ENCODE peak calls at places on chromosomes 5 and 9, in ten cellular contexts. One of them, this sample, is unnamed.

GRCh38 chr9:119368681-119369581 is at the start of gene BRINP1:
- DNase-seq in heart left ventricle: peak; percentile 25
- DNase-seq in RWPE1: peak; percentile 19
- DNase-seq in heart right ventricle: no peak
- DNase-seq in K562: no peak
- DNase-seq in HepG2: no peak
- DNase-seq in PC-3: no peak
- DNase-seq in dorsolateral prefrontal cortex: peak; percentile 73
- DNase-seq in psoas muscle: peak; percentile 45
- DNase-seq in thyroid gland: peak; percentile 3
- DNase-seq in this sample: no peak

GRCh38 chr9:127683723-127684122 is 23.1 kb upstream of the CFAP157 start:
- DNase-seq in heart left ventricle: no peak
- DNase-seq in RWPE1: no peak
- DNase-seq in heart right ventricle: no peak
- DNase-seq in K562: no peak
- DNase-seq in HepG2: no peak
- DNase-seq in PC-3: no peak
- DNase-seq in dorsolateral prefrontal cortex: no peak
- DNase-seq in psoas muscle: no peak
- DNase-seq in thyroid gland: no peak
- DNase-seq in this sample: no peak

GRCh38 chr5:160071521-160072299 is 47.5 kb downstream of the PWWP2A start:
- DNase-seq in heart left ventricle: peak; percentile 25
- DNase-seq in RWPE1: no peak
- DNase-seq in heart right ventricle: peak; percentile 16
- DNase-seq in K562: no peak
- DNase-seq in HepG2: no peak
- DNase-seq in PC-3: no peak
- DNase-seq in dorsolateral prefrontal cortex: no peak
- DNase-seq in psoas muscle: no peak
- DNase-seq in thyroid gland: no peak
- DNase-seq in this sample: no peak

GRCh38 chr5:44246986-44247385 is 142.2 kb downstream of the FGF10 start:
- DNase-seq in heart left ventricle: no peak
- DNase-seq in RWPE1: no peak
- DNase-seq in heart right ventricle: no peak
- DNase-seq in K562: no peak
- DNase-seq in HepG2: no peak
- DNase-seq in PC-3: no peak
- DNase-seq in dorsolateral prefrontal cortex: no peak
- DNase-seq in psoas muscle: no peak
- DNase-seq in thyroid gland: no peak
- DNase-seq in this sample: no peak

GRCh38 chr5:118405650-118406061 is 582.7 kb downstream of the DTWD2 start:
- DNase-seq in heart left ventricle: no peak
- DNase-seq in RWPE1: no peak
- DNase-seq in heart right ventricle: peak; percentile 6
- DNase-seq in K562: no peak
- DNase-seq in HepG2: no peak
- DNase-seq in PC-3: no peak
- DNase-seq in dorsolateral prefrontal cortex: no peak
- DNase-seq in psoas muscle: no peak
- DNase-seq in thyroid gland: no peak
- DNase-seq in this sample: no peak

GRCh38 chr5:81234801-81235200 is 1.7 kb downstream of the CKMT2 start:
- DNase-seq in heart left ventricle: peak; percentile 53
- DNase-seq in RWPE1: no peak
- DNase-seq in heart right ventricle: peak; percentile 57
- DNase-seq in K562: no peak
- DNase-seq in HepG2: no peak
- DNase-seq in PC-3: no peak
- DNase-seq in dorsolateral prefrontal cortex: no peak
- DNase-seq in psoas muscle: peak; percentile 59
- DNase-seq in thyroid gland: no peak
- DNase-seq in this sample: no peak

GRCh38 chr9:124342946-124343485 is 72.2 kb downstream of the PSMB7 start:
- DNase-seq in heart left ventricle: peak; percentile 21
- DNase-seq in RWPE1: peak; percentile 91
- DNase-seq in heart right ventricle: peak; percentile 22
- DNase-seq in K562: no peak
- DNase-seq in HepG2: no peak
- DNase-seq in PC-3: peak; percentile 87
- DNase-seq in dorsolateral prefrontal cortex: peak; percentile 77
- DNase-seq in psoas muscle: peak; percentile 91
- DNase-seq in thyroid gland: peak; percentile 44
- DNase-seq in this sample: peak; percentile 78

GRCh38 chr5:38809388-38810359 is 36.1 kb upstream of the OSMR start:
- DNase-seq in heart left ventricle: peak; percentile 86
- DNase-seq in RWPE1: peak; percentile 87
- DNase-seq in heart right ventricle: peak; percentile 87
- DNase-seq in K562: peak; percentile 83
- DNase-seq in HepG2: peak; percentile 68
- DNase-seq in PC-3: peak; percentile 90
- DNase-seq in dorsolateral prefrontal cortex: peak; percentile 84
- DNase-seq in psoas muscle: peak; percentile 84
- DNase-seq in thyroid gland: peak; percentile 80
- DNase-seq in this sample: peak; percentile 48

GRCh38 chr9:124214116-124214515 is 43.6 kb upstream of the NEK6 start:
- DNase-seq in heart left ventricle: no peak
- DNase-seq in RWPE1: no peak
- DNase-seq in heart right ventricle: no peak
- DNase-seq in K562: no peak
- DNase-seq in HepG2: no peak
- DNase-seq in PC-3: no peak
- DNase-seq in dorsolateral prefrontal cortex: peak; percentile 30
- DNase-seq in psoas muscle: no peak
- DNase-seq in thyroid gland: no peak
- DNase-seq in this sample: no peak

DNA sequence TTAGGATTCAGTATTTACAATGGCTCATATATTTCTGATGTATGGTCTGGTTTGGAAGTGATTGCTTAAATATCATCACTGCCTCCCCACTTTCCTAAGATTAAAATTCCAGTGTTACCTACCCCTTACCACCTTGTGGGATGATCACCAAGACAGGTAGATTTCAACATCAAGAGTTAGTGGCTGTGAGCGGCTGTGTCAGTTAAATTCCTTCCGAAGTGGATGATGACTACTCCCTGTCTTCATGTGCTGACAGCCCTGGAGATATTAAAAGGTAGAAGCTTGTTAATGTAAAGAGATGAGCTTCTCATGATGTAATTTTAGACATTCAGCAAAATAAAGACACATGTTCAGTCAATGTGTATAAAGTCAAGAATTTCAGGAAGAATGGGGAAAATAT is 4.2 kb downstream of the ITGA2 start:
- DNase-seq in heart left ventricle: no peak
- DNase-seq in RWPE1: no peak
- DNase-seq in heart right ventricle: no peak
- DNase-seq in K562: no peak
- DNase-seq in HepG2: no peak
- DNase-seq in PC-3: no peak
- DNase-seq in dorsolateral prefrontal cortex: no peak
- DNase-seq in psoas muscle: no peak
- DNase-seq in thyroid gland: no peak
- DNase-seq in this sample: no peak
- TF ChIP-seq CTCF in heart left ventricle: no peak
- TF ChIP-seq CTCF in RWPE1: no peak
- TF ChIP-seq CTCF in heart right ventricle: no peak
- TF ChIP-seq CTCF in K562: no peak
- TF ChIP-seq CTCF in HepG2: no peak
- TF ChIP-seq CTCF in PC-3: no peak
- TF ChIP-seq CTCF in dorsolateral prefrontal cortex: no peak
- TF ChIP-seq CTCF in psoas muscle: no peak
- TF ChIP-seq CTCF in thyroid gland: no peak
- TF ChIP-seq CTCF in this sample: no peak

GRCh38 chr5:63500242-63500641 is 462.0 kb downstream of the HTR1A start:
- DNase-seq in heart left ventricle: no peak
- DNase-seq in RWPE1: no peak
- DNase-seq in heart right ventricle: no peak
- DNase-seq in K562: no peak
- DNase-seq in HepG2: no peak
- DNase-seq in PC-3: no peak
- DNase-seq in dorsolateral prefrontal cortex: no peak
- DNase-seq in psoas muscle: no peak
- DNase-seq in thyroid gland: no peak
- DNase-seq in this sample: no peak
- H3K27ac ChIP-seq in heart left ventricle: no peak overlapping the region
- H3K27ac ChIP-seq in RWPE1: no peak overlapping the region
- H3K27ac ChIP-seq in heart right ventricle: no peak overlapping the region
- H3K27ac ChIP-seq in K562: no peak overlapping the region
- H3K27ac ChIP-seq in HepG2: no peak overlapping the region
- H3K27ac ChIP-seq in PC-3: no peak overlapping the region
- H3K27ac ChIP-seq in dorsolateral prefrontal cortex: no peak overlapping the region
- H3K27ac ChIP-seq in psoas muscle: no peak overlapping the region
- H3K27ac ChIP-seq in thyroid gland: no peak overlapping the region
- H3K27ac ChIP-seq in this sample: no peak overlapping the region

DNA sequence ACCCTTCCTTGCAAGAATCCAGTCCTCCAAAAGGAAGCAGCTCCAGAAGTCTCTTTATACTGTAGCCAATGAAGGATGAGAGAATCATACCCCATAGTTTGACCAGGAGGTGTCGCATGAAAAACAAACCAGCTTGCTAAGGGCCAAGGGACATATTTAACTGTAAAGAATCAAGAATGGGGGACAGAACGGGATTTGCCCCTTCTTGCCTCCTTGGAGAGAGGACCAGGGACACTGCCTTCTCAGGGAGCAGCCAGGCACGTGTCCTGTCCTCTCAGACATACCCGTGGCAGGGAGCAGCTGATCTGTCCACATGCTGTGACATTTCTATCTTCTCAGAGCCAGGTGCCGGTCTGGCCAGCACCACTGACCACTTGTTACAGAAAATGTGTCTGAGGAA is 11.7 kb downstream of the PRUNE2 start:
- DNase-seq in heart left ventricle: no peak
- DNase-seq in RWPE1: no peak
- DNase-seq in heart right ventricle: no peak
- DNase-seq in K562: peak; percentile 5
- DNase-seq in HepG2: no peak
- DNase-seq in PC-3: no peak
- DNase-seq in dorsolateral prefrontal cortex: peak; percentile 57
- DNase-seq in psoas muscle: no peak
- DNase-seq in thyroid gland: no peak
- DNase-seq in this sample: no peak
- TF ChIP-seq CTCF in heart left ventricle: no peak
- TF ChIP-seq CTCF in RWPE1: no peak
- TF ChIP-seq CTCF in heart right ventricle: no peak
- TF ChIP-seq CTCF in K562: peak; percentile 4
- TF ChIP-seq CTCF in HepG2: no peak
- TF ChIP-seq CTCF in PC-3: no peak
- TF ChIP-seq CTCF in dorsolateral prefrontal cortex: peak; percentile 32
- TF ChIP-seq CTCF in psoas muscle: no peak
- TF ChIP-seq CTCF in thyroid gland: no peak
- TF ChIP-seq CTCF in this sample: no peak

DNA sequence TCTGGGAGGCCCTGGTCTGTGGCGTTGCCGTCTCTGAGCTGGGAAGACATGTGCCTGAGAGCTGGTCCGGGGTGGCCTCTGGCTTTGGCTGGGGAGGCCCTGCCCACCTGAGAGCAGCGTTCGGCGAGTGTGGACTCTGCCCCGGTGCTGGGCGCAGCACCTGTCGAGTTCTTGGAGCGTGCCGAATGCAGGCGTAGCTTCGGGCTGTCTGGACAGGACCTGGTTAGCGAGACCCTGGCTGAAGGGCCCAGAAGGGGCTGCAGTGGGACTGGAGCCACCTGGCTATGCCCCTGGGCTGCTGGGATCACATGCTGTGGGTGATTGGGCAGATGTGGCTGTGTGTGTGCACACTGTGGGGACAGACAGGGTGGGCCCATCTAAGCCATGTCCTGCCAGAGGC is 56.5 kb downstream of the RXRA start:
- DNase-seq in heart left ventricle: no peak
- DNase-seq in RWPE1: no peak
- DNase-seq in heart right ventricle: no peak
- DNase-seq in K562: no peak
- DNase-seq in HepG2: no peak
- DNase-seq in PC-3: no peak
- DNase-seq in dorsolateral prefrontal cortex: no peak
- DNase-seq in psoas muscle: no peak
- DNase-seq in thyroid gland: no peak
- DNase-seq in this sample: no peak
- H3K27ac ChIP-seq in heart left ventricle: peak overlapping the region; percentile 50
- H3K27ac ChIP-seq in RWPE1: peak overlapping the region; percentile 99
- H3K27ac ChIP-seq in heart right ventricle: peak overlapping the region; percentile 29
- H3K27ac ChIP-seq in K562: no peak overlapping the region
- H3K27ac ChIP-seq in HepG2: peak overlapping the region; percentile 8
- H3K27ac ChIP-seq in PC-3: no peak overlapping the region
- H3K27ac ChIP-seq in dorsolateral prefrontal cortex: no peak overlapping the region
- H3K27ac ChIP-seq in psoas muscle: peak overlapping the region; percentile 92
- H3K27ac ChIP-seq in thyroid gland: no peak overlapping the region
- H3K27ac ChIP-seq in this sample: no peak overlapping the region

DNA sequence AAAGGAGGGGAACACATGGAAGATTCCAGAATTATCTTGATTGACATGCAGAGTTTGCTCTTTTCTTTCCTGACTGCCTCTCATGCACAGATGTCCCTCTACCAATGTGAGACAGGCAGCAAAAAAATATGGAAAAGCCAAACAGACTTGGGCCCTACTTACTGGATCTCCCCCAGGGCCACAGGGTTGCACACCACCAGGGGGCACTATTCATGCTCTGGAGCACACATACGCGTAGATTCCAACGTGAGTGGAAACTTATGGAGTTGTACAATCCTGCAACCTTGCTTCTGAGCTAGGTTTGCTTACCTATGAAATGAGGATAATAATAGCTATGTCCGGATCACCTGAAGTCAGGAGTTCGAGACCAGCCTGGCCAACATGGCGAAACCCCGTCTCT is 319.5 kb downstream of the ARHGEF28 start:
- DNase-seq in heart left ventricle: no peak
- DNase-seq in RWPE1: no peak
- DNase-seq in heart right ventricle: no peak
- DNase-seq in K562: peak; percentile 33
- DNase-seq in HepG2: no peak
- DNase-seq in PC-3: no peak
- DNase-seq in dorsolateral prefrontal cortex: no peak
- DNase-seq in psoas muscle: no peak
- DNase-seq in thyroid gland: no peak
- DNase-seq in this sample: no peak
- TF ChIP-seq CTCF in heart left ventricle: peak; percentile 17
- TF ChIP-seq CTCF in RWPE1: peak; percentile 34
- TF ChIP-seq CTCF in heart right ventricle: no peak
- TF ChIP-seq CTCF in K562: peak; percentile 41
- TF ChIP-seq CTCF in HepG2: peak; percentile 38
- TF ChIP-seq CTCF in PC-3: peak; percentile 51
- TF ChIP-seq CTCF in dorsolateral prefrontal cortex: no peak
- TF ChIP-seq CTCF in psoas muscle: no peak
- TF ChIP-seq CTCF in thyroid gland: no peak
- TF ChIP-seq CTCF in this sample: peak; percentile 56

DNA sequence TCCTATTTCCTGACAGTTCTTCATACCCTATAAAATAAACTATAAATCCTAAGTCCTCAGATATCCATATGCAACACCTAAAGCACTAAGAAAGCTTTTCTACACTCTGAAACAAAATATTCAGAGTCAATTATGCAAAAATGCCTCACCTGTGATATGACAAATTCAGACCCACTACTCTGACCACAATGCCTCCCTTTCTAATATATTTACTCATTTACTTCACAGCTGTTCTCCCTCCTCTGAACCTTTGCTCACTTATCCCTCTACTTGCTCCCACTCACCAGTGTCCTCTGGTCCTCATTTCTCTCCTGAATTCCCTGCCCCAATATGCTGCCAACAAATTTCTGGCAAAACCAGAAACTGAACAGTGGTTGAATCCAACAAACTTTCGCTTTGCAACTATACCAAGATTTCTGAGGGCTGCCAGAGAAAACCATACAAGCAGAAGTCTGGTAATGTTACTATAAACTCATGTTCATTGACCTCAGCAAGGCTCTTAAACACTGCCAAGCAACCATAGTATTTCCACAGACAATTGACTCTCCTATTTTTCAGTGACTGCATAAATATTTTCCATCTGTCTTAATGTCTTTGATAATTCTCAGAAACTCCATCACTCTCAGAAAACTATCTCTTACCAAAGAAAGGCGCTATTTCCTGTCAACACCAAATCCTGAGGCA is 7.1 kb downstream of the CCNH start:
- DNase-seq in heart left ventricle: no peak
- DNase-seq in RWPE1: no peak
- DNase-seq in heart right ventricle: no peak
- DNase-seq in K562: no peak
- DNase-seq in HepG2: no peak
- DNase-seq in PC-3: no peak
- DNase-seq in dorsolateral prefrontal cortex: no peak
- DNase-seq in psoas muscle: no peak
- DNase-seq in thyroid gland: no peak
- DNase-seq in this sample: no peak
- H3K27ac ChIP-seq in heart left ventricle: no peak overlapping the region
- H3K27ac ChIP-seq in RWPE1: no peak overlapping the region
- H3K27ac ChIP-seq in heart right ventricle: no peak overlapping the region
- H3K27ac ChIP-seq in K562: no peak overlapping the region
- H3K27ac ChIP-seq in HepG2: no peak overlapping the region
- H3K27ac ChIP-seq in PC-3: no peak overlapping the region
- H3K27ac ChIP-seq in dorsolateral prefrontal cortex: no peak overlapping the region
- H3K27ac ChIP-seq in psoas muscle: no peak overlapping the region
- H3K27ac ChIP-seq in thyroid gland: no peak overlapping the region
- H3K27ac ChIP-seq in this sample: no peak overlapping the region